ENCODE peak calls at places on chromosomes 12 and 14, in four cellular contexts. One of them, this sample, is unnamed.

GRCh38 chr14:106308839-106309389 is 782.5 kb downstream of the TMEM121 start:
- DNase-seq in pancreas: peak
- DNase-seq in stomach: peak
- DNase-seq in RWPE2: no peak
- DNase-seq in this sample: no peak

GRCh38 chr12:105487961-105488360 is 157.5 kb downstream of the C12orf75 start:
- DNase-seq in RWPE2: no peak
- DNase-seq in stomach: no peak
- DNase-seq in pancreas: no peak
- DNase-seq in this sample: no peak

GRCh38 chr12:65962921-65963883 is 138.9 kb downstream of the HMGA2 start:
- DNase-seq in stomach: no peak
- DNase-seq in pancreas: no peak
- DNase-seq in RWPE2: no peak
- DNase-seq in this sample: no peak

GRCh38 chr14:20683125-20683895 is 1.1 kb upstream of the RNASE4 start:
- DNase-seq in pancreas: peak
- DNase-seq in RWPE2: no peak
- DNase-seq in stomach: peak
- DNase-seq in this sample: no peak

GRCh38 chr12:45666452-45667215 is 62.9 kb upstream of the ARID2 start:
- DNase-seq in stomach: no peak
- DNase-seq in pancreas: no peak
- DNase-seq in RWPE2: no peak
- DNase-seq in this sample: no peak

GRCh38 chr12:115204957-115205754 is 521.2 kb upstream of the TBX3 start:
- DNase-seq in pancreas: no peak
- DNase-seq in RWPE2: no peak
- DNase-seq in stomach: no peak
- DNase-seq in this sample: no peak

GRCh38 chr12:55972045-55972843 is 1.6 kb upstream of the RAB5B start:
- DNase-seq in pancreas: no peak
- DNase-seq in stomach: no peak
- DNase-seq in RWPE2: no peak
- DNase-seq in this sample: no peak

GRCh38 chr12:3004655-3005565 is 45.7 kb downstream of the TEAD4 start:
- DNase-seq in RWPE2: peak
- DNase-seq in stomach: no peak
- DNase-seq in pancreas: peak
- DNase-seq in this sample: no peak

GRCh38 chr12:104042580-104042979 is 7.4 kb downstream of the GLT8D2 start:
- DNase-seq in pancreas: no peak
- DNase-seq in RWPE2: no peak
- DNase-seq in stomach: no peak
- DNase-seq in this sample: no peak

GRCh38 chr12:131380220-131380957 is 330.5 kb upstream of the SFSWAP start:
- DNase-seq in pancreas: no peak
- DNase-seq in RWPE2: no peak
- DNase-seq in stomach: no peak
- DNase-seq in this sample: no peak

GRCh38 chr14:101549154-101549553 is 12.1 kb upstream of the DIO3 start:
- DNase-seq in stomach: no peak
- DNase-seq in RWPE2: no peak
- DNase-seq in pancreas: no peak
- DNase-seq in this sample: peak

GRCh38 chr14:35349966-35350365 is 54.6 kb downstream of the NFKBIA start:
- DNase-seq in pancreas: no peak
- DNase-seq in stomach: no peak
- DNase-seq in RWPE2: no peak
- DNase-seq in this sample: peak

GRCh38 chr14:96167224-96168148 is 37.2 kb upstream of the BDKRB2 start:
- DNase-seq in pancreas: peak
- DNase-seq in stomach: no peak
- DNase-seq in RWPE2: peak
- DNase-seq in this sample: no peak

GRCh38 chr12:88834226-88834625 is 254.0 kb upstream of the KITLG start:
- DNase-seq in RWPE2: no peak
- DNase-seq in pancreas: no peak
- DNase-seq in stomach: no peak
- DNase-seq in this sample: no peak

GRCh38 chr14:68293404-68293803 is 473.8 kb downstream of the RAD51B start:
- DNase-seq in stomach: no peak
- DNase-seq in RWPE2: no peak
- DNase-seq in pancreas: no peak
- DNase-seq in this sample: no peak

GRCh38 chr12:31263661-31264060 is 62.3 kb downstream of the SINHCAF start:
- DNase-seq in pancreas: no peak
- DNase-seq in RWPE2: no peak
- DNase-seq in stomach: no peak
- DNase-seq in this sample: no peak

GRCh38 chr14:59349154-59349772 is 115.9 kb downstream of the GPR135 start:
- DNase-seq in stomach: no peak
- DNase-seq in pancreas: no peak
- DNase-seq in RWPE2: no peak
- DNase-seq in this sample: no peak

GRCh38 chr14:32366256-32366655 is 37.2 kb downstream of the AKAP6 start:
- DNase-seq in RWPE2: no peak
- DNase-seq in stomach: no peak
- DNase-seq in pancreas: no peak
- DNase-seq in this sample: no peak

GRCh38 chr12:68617160-68617926 is 6.6 kb downstream of the RAP1B start:
- DNase-seq in RWPE2: no peak
- DNase-seq in pancreas: no peak
- DNase-seq in stomach: no peak
- DNase-seq in this sample: no peak

GRCh38 chr12:118148287-118148686 is 12.4 kb downstream of the PEBP1 start:
- DNase-seq in pancreas: no peak
- DNase-seq in RWPE2: no peak
- DNase-seq in stomach: no peak
- DNase-seq in this sample: no peak

GRCh38 chr14:93924592-93925355 is 2.4 kb upstream of the FAM181A start:
- DNase-seq in pancreas: no peak
- DNase-seq in stomach: no peak
- DNase-seq in RWPE2: no peak
- DNase-seq in this sample: no peak

GRCh38 chr12:110546339-110546738 is 36.8 kb downstream of the PPTC7 start:
- DNase-seq in RWPE2: no peak
- DNase-seq in stomach: no peak
- DNase-seq in pancreas: no peak
- DNase-seq in this sample: no peak

GRCh38 chr14:63616015-63616414 is 25.7 kb downstream of the WDR89 start:
- DNase-seq in RWPE2: no peak
- DNase-seq in stomach: no peak
- DNase-seq in pancreas: no peak
- DNase-seq in this sample: no peak

GRCh38 chr12:77152623-77153193 is 87.3 kb upstream of the E2F7 start:
- DNase-seq in pancreas: no peak
- DNase-seq in RWPE2: no peak
- DNase-seq in stomach: no peak
- DNase-seq in this sample: no peak

GRCh38 chr14:76430017-76430416 is 54.1 kb downstream of the ESRRB start:
- DNase-seq in RWPE2: no peak
- DNase-seq in pancreas: no peak
- DNase-seq in stomach: no peak
- DNase-seq in this sample: no peak

GRCh38 chr12:51389302-51389999 is 1.8 kb downstream of the GALNT6 start:
- DNase-seq in pancreas: no peak
- DNase-seq in RWPE2: no peak
- DNase-seq in stomach: peak
- DNase-seq in this sample: no peak

GRCh38 chr12:94686834-94687628 is 36.7 kb upstream of the TMCC3 start:
- DNase-seq in stomach: no peak
- DNase-seq in pancreas: no peak
- DNase-seq in RWPE2: no peak
- DNase-seq in this sample: no peak

GRCh38 chr14:51564986-51565604 is 86.6 kb upstream of the FRMD6 start:
- DNase-seq in stomach: no peak
- DNase-seq in RWPE2: peak
- DNase-seq in pancreas: no peak
- DNase-seq in this sample: no peak

GRCh38 chr12:68400231-68400829 is 68.2 kb upstream of the MDM1 start:
- DNase-seq in pancreas: no peak
- DNase-seq in RWPE2: no peak
- DNase-seq in stomach: no peak
- DNase-seq in this sample: no peak

GRCh38 chr12:122867701-122868461 is 28.0 kb downstream of the VPS37B start:
- DNase-seq in pancreas: peak
- DNase-seq in RWPE2: peak
- DNase-seq in stomach: peak
- DNase-seq in this sample: no peak

GRCh38 chr12:84508943-84509342 is 403.7 kb downstream of the SLC6A15 start:
- DNase-seq in pancreas: no peak
- DNase-seq in RWPE2: no peak
- DNase-seq in stomach: no peak
- DNase-seq in this sample: peak

GRCh38 chr12:127893875-127894635 is 372.9 kb upstream of the TMEM132C start:
- DNase-seq in pancreas: no peak
- DNase-seq in stomach: no peak
- DNase-seq in RWPE2: no peak
- DNase-seq in this sample: no peak
- TF ChIP-seq CTCF in pancreas: no peak
- TF ChIP-seq CTCF in stomach: no peak
- TF ChIP-seq CTCF in RWPE2: peak
- TF ChIP-seq CTCF in this sample: peak

GRCh38 chr12:15322164-15323054 is at the start of gene PTPRO:
- DNase-seq in stomach: no peak
- DNase-seq in pancreas: peak
- DNase-seq in RWPE2: no peak
- DNase-seq in this sample: no peak
- TF ChIP-seq CTCF in stomach: no peak
- TF ChIP-seq CTCF in pancreas: no peak
- TF ChIP-seq CTCF in RWPE2: no peak
- TF ChIP-seq CTCF in this sample: peak

DNA sequence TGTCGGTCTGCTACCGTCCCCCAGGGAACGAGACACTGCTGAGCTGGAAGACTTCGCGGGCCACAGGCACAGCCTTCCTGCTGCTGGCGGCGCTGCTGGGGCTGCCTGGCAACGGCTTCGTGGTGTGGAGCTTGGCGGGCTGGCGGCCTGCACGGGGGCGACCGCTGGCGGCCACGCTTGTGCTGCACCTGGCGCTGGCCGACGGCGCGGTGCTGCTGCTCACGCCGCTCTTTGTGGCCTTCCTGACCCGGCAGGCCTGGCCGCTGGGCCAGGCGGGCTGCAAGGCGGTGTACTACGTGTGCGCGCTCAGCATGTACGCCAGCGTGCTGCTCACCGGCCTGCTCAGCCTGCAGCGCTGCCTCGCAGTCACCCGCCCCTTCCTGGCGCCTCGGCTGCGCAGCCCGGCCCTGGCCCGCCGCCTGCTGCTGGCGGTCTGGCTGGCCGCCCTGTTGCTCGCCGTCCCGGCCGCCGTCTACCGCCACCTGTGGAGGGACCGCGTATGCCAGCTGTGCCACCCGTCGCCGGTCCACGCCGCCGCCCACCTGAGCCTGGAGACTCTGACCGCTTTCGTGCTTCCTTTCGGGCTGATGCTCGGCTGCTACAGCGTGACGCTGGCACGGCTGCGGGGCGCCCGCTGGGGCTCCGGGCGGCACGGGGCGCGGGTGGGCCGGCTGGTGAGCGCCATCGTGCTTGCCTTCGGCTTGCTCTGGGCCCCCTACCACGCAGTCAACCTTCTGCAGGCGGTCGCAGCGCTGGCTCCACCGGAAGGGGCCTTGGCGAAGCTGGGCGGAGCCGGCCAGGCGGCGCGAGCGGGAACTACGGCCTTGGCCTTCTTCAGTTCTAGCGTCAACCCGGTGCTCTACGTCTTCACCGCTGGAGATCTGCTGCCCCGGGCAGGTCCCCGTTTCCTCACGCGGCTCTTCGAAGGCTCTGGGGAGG is at the start of gene LTB4R:
- DNase-seq in RWPE2: no peak
- DNase-seq in pancreas: peak
- DNase-seq in stomach: peak
- DNase-seq in this sample: no peak
- TF ChIP-seq CTCF in RWPE2: peak
- TF ChIP-seq CTCF in pancreas: no peak
- TF ChIP-seq CTCF in stomach: peak
- TF ChIP-seq CTCF in this sample: no peak

DNA sequence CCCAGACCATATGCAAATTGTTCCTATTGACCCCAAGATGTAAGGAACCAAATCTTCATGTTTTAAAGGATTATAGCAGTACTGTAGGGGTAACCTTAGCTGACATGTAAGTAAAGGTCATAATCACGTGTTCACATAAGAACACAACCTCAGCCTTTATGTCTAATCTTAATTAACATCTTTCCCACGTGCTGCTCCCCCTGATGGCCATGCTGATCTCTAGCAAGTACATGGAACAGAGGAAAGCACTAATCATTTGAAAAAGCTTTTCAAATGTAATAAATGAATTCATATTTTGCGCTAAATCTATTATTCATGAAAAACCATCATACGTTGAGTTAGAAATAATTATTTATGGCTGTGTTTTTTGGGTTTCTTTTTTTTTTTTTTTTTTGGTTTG is 30.5 kb upstream of the ITPR2 start:
- DNase-seq in stomach: no peak
- DNase-seq in pancreas: no peak
- DNase-seq in RWPE2: no peak
- DNase-seq in this sample: no peak
- TF ChIP-seq CTCF in stomach: no peak
- TF ChIP-seq CTCF in pancreas: no peak
- TF ChIP-seq CTCF in RWPE2: no peak
- TF ChIP-seq CTCF in this sample: peak

DNA sequence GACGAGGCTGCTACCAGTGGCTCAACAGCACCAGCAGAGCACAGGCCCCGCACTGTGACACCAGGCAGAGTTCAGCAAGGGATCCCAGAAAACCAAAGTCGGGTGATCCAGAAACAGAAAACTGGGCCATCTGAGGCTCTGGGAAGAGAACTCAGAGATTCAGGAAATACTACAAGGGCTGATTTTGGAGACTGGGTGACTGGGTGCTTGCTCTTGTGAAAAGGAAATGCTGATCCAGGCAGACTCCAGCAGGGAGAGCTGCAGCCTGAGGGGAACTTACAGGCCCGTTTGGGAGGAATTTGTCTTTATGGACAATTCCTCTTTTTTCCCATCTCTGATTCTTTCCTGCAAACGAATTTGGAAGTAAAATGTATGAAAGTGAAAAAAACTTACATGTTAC is 28.2 kb downstream of the FOXN3 start:
- DNase-seq in stomach: no peak
- DNase-seq in pancreas: no peak
- DNase-seq in RWPE2: no peak
- DNase-seq in this sample: no peak
- TF ChIP-seq CTCF in stomach: no peak
- TF ChIP-seq CTCF in pancreas: no peak
- TF ChIP-seq CTCF in RWPE2: peak
- TF ChIP-seq CTCF in this sample: peak